ENCODE peak calls at places on chromosomes 13 and 19, in six cellular contexts. O, L, K, N, B and V are unnamed samples. For H3K4me1 and H3K9me3, the result is how much of the 10 kb centered on the place peaks cover.

GRCh38 chr13:20673711-20674110 is 29.8 kb upstream of the IL17D start:
- DNase-seq in O (no peak), L (no peak), K (no peak), N (no peak), B (no peak), V (no peak)

GRCh38 chr19:16599655-16600346 is 27.6 kb upstream of the SLC35E1 start:
- DNase-seq in O (peak), L (no peak), K (no peak), N (no peak), B (no peak), V (no peak)

GRCh38 chr13:41008349-41008980 is 10.7 kb downstream of the ELF1 start:
- DNase-seq in O (no peak), L (no peak), K (no peak), N (no peak), B (no peak), V (no peak)

GRCh38 chr19:33063356-33064116 is 1.2 kb downstream of the RHPN2 start:
- DNase-seq in O (peak), L (no peak), K (peak), N (no peak), B (no peak), V (no peak)

GRCh38 chr19:38429055-38429810 is 3.2 kb upstream of the RASGRP4 start:
- DNase-seq in O (no peak), L (no peak), K (no peak), N (no peak), B (no peak), V (peak)

GRCh38 chr13:25347156-25347555 is 24.6 kb upstream of the ATP8A2 start:
- DNase-seq in O (no peak), L (no peak), K (no peak), N (no peak), B (no peak), V (no peak)

GRCh38 chr19:50258918-50259372 is 55.5 kb downstream of the MYH14 start:
- DNase-seq in O (peak), L (no peak), K (no peak), N (no peak), B (peak), V (no peak)

GRCh38 chr19:1133471-1133929 is 29.7 kb downstream of the GPX4 start:
- DNase-seq in O (peak), L (no peak), K (no peak), N (no peak), B (no peak), V (peak)

GRCh38 chr13:106028916-106029315 is 506.5 kb downstream of the EFNB2 start:
- DNase-seq in O (no peak), L (no peak), K (no peak), N (no peak), B (no peak), V (no peak)

GRCh38 chr19:3146677-3147100 is 10.9 kb downstream of the GNA15 start:
- DNase-seq in O (peak), L (no peak), K (no peak), N (peak), B (no peak), V (peak)

GRCh38 chr13:30346159-30346788 is 38.9 kb upstream of the KATNAL1 start:
- DNase-seq in O (no peak), L (no peak), K (no peak), N (no peak), B (no peak), V (peak)

GRCh38 chr19:18650468-18651001 is 13.7 kb downstream of the KLHL26 start:
- DNase-seq in O (no peak), L (peak), K (no peak), N (no peak), B (peak), V (no peak)

GRCh38 chr13:28346136-28346535 is 148.8 kb downstream of the FLT1 start:
- DNase-seq in O (no peak), L (no peak), K (no peak), N (no peak), B (no peak), V (no peak)

GRCh38 chr19:39139305-39140194 is 14.0 kb downstream of the PAK4 start:
- DNase-seq in O (no peak), L (no peak), K (no peak), N (no peak), B (no peak), V (no peak)

GRCh38 chr19:45636902-45637301 is 2.3 kb downstream of the EML2 start:
- DNase-seq in O (no peak), L (no peak), K (no peak), N (no peak), B (no peak), V (no peak)

GRCh38 chr19:34588249-34588648 is 88.7 kb downstream of the SCGB2B2 start:
- DNase-seq in O (no peak), L (no peak), K (no peak), N (no peak), B (no peak), V (no peak)

GRCh38 chr13:98528663-98529064 is 48.2 kb downstream of the STK24 start:
- DNase-seq in O (no peak), L (no peak), K (no peak), N (no peak), B (no peak), V (no peak)

GRCh38 chr13:51502206-51502651 is 49.4 kb upstream of the INTS6 start:
- DNase-seq in O (no peak), L (no peak), K (no peak), N (no peak), B (no peak), V (no peak)

GRCh38 chr19:38252385-38252784 is 3.8 kb downstream of the PPP1R14A start:
- DNase-seq in O (no peak), L (no peak), K (no peak), N (no peak), B (no peak), V (no peak)

GRCh38 chr13:49370390-49370789 is 73.5 kb downstream of the CAB39L start:
- DNase-seq in O (peak), L (no peak), K (no peak), N (no peak), B (no peak), V (no peak)

GRCh38 chr19:48501961-48502719 is 9.5 kb downstream of the LMTK3 start:
- DNase-seq in O (peak), L (no peak), K (peak), N (no peak), B (peak), V (peak)

GRCh38 chr13:56720841-56721240 is 419.9 kb upstream of the PRR20A start:
- DNase-seq in O (no peak), L (no peak), K (no peak), N (no peak), B (no peak), V (no peak)

GRCh38 chr19:1967087-1967608 is 26.2 kb downstream of the CSNK1G2 start:
- DNase-seq in O (no peak), L (no peak), K (no peak), N (no peak), B (peak), V (peak)

GRCh38 chr13:34025746-34026145 is 207.8 kb downstream of the RFC3 start:
- DNase-seq in O (no peak), L (no peak), K (no peak), N (no peak), B (no peak), V (no peak)

GRCh38 chr13:21613791-21614190 is 9.8 kb upstream of the MICU2 start:
- DNase-seq in O (no peak), L (no peak), K (no peak), N (no peak), B (no peak), V (no peak)

GRCh38 chr19:55166530-55167268 is at the start of gene DNAAF3:
- DNase-seq in O (peak), L (peak), K (peak), N (peak), B (peak), V (no peak)

GRCh38 chr13:37429976-37430375 is 168.6 kb downstream of the POSTN start:
- DNase-seq in O (no peak), L (no peak), K (no peak), N (no peak), B (no peak), V (no peak)

GRCh38 chr19:33064778-33065550 is at the start of gene RHPN2:
- DNase-seq in O (peak), L (peak), K (peak), N (no peak), B (peak), V (peak)

GRCh38 chr19:6802336-6803035 is 30.0 kb downstream of the VAV1 start:
- DNase-seq in O (peak), L (peak), K (peak), N (no peak), B (no peak), V (peak)

GRCh38 chr19:33514885-33515485 is 6.6 kb downstream of the PEPD start:
- DNase-seq in O (no peak), L (peak), K (no peak), N (no peak), B (no peak), V (no peak)

GRCh38 chr13:73299787-73300186 is 241.0 kb downstream of the KLF5 start:
- DNase-seq in O (no peak), L (no peak), K (no peak), N (no peak), B (no peak), V (no peak)

GRCh38 chr13:96958286-96958891 is 35.9 kb downstream of the OXGR1 start:
- DNase-seq in O (peak), L (no peak), K (no peak), N (no peak), B (no peak), V (no peak)

GRCh38 chr19:40231544-40232424 is 5.3 kb upstream of the CCNP start:
- DNase-seq in O (no peak), L (peak), K (no peak), N (no peak), B (no peak), V (no peak)
- H3K27ac ChIP-seq in O (no peak), L (peak), K (no peak), N (peak), B (peak), V (no peak)

GRCh38 chr13:114111577-114111976 is 20.8 kb downstream of the RASA3 start:
- DNase-seq in O (no peak), L (no peak), K (no peak), N (no peak), B (no peak), V (peak)
- H3K4me1 ChIP-seq in O (under half), L (under half), K (under half), N (half or more), B (under half), V (half or more)

DNA sequence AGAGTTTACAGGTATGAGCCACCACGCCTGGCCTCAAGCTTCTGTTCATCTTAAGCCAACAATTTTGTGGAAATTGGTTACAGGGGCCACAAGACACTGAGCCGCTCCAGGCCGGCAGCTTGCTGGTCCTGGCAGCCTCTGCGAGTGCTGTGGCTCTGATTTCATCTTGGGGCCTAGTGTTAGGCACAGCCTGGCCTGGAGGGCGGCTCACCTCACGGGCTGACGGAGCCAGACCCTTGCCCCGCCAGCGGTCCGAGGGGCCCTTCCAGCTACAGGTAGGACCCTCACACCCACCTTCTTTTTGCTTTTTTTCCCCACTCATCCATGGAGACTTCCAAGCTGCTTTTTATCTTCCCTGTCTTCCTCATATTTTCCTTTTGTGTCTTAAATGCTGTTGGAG is 8.6 kb downstream of the ZNF544 start:
- DNase-seq in O (no peak), L (no peak), K (no peak), N (no peak), B (no peak), V (no peak)
- H3K9me3 ChIP-seq in O (under half), L (half or more), K (under half), N (under half), B (under half), V (half or more)

DNA sequence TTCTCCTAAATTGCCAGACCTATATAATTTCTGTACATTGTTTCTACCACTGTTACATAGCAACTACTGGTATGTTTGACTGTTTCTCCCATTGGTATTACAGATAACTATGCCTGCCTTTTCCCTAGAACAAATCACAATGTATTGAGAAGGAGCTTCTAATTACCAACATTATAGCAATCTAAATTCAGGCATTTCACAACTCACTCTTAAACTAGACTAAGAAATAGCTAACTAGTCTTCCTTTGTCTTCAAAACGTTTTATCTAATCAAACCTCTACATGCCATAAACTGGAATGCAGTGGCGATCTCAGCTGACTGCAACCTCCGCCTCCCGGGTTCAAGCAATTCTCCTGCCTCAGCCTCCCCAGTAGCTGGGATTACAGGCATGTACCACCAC is 18.2 kb downstream of the RBM26 start:
- DNase-seq in O (no peak), L (no peak), K (no peak), N (no peak), B (no peak), V (no peak)
- H3K27ac ChIP-seq in O (no peak), L (no peak), K (no peak), N (no peak), B (no peak), V (no peak)

GRCh38 chr19:43762814-43763213 is 8.1 kb upstream of the SMG9 start:
- DNase-seq in O (no peak), L (no peak), K (no peak), N (no peak), B (no peak), V (no peak)
- H3K4me1 ChIP-seq in O (half or more), L (under half), K (under half), N (under half), B (under half), V (under half)